ENCODE peak calls at places on chromosomes 7 and 10, in five cellular contexts. J is CD8-positive, alpha-beta T cell; X is SK-N-SH; A is lung; S is ovary. Z is an unnamed sample.

GRCh38 chr7:64619705-64620104 is 46.2 kb upstream of the ZNF107 start:
- DNase-seq in J (no peak), A (no peak), X (no peak), S (no peak), Z (no peak)

GRCh38 chr7:71220210-71220695 is 88.3 kb downstream of the GALNT17 start:
- DNase-seq in X (no peak), A (no peak), S (peak; percentile 72), J (no peak), Z (no peak)

GRCh38 chr7:50197547-50197946 is 104.5 kb upstream of the ZPBP start:
- DNase-seq in J (peak; percentile 36), X (no peak), A (no peak), S (no peak), Z (no peak)

GRCh38 chr7:94414481-94414880 is 19.8 kb downstream of the COL1A2 start:
- DNase-seq in S (no peak), X (no peak), J (no peak), A (no peak), Z (no peak)

GRCh38 chr7:139808401-139808800 is 20.7 kb upstream of the TBXAS1 start:
- DNase-seq in X (no peak), A (no peak), S (no peak), J (no peak), Z (no peak)

GRCh38 chr10:24706479-24707118 is 17.1 kb downstream of the ARHGAP21 start:
- DNase-seq in J (peak; percentile 18), X (peak; percentile 42), S (no peak), A (no peak), Z (no peak)

GRCh38 chr7:139358541-139359365 is 941 bp upstream of the LUC7L2 start:
- DNase-seq in S (no peak), X (peak; percentile 68), J (peak; percentile 24), A (no peak), Z (peak; percentile 56)

GRCh38 chr10:109933984-109934565 is 10.8 kb upstream of the XPNPEP1 start:
- DNase-seq in A (no peak), X (no peak), J (peak; percentile 51), S (no peak), Z (no peak)

GRCh38 chr10:131149111-131149510 is 162.4 kb downstream of the TCERG1L start:
- DNase-seq in X (no peak), S (no peak), J (no peak), A (no peak), Z (no peak)

GRCh38 chr10:124577651-124578050 is 116.0 kb downstream of the LHPP start:
- DNase-seq in J (no peak), X (no peak), S (no peak), A (no peak), Z (no peak)

GRCh38 chr7:37957236-37957970 is 37.0 kb downstream of the EPDR1 start:
- DNase-seq in X (no peak), J (no peak), A (no peak), S (no peak), Z (no peak)

DNA sequence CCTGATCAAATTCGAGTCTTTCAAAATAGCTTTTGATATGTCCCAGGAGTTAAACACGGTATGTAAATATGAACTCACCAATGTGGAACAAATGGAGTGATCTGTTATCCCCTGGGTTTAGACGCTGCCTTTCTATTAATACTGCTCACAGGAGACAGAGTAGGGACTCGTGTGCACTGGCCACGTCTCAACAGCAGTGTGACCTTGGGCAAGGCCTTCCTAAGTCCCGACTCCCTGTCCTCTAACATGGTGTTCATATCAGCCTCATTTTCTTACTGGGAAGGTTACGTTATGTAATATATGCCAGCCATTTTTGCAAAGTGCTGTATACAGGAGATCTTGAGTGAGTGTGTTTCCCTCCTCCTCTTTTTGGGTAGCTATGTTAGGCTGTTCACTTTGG is 1.8 kb downstream of the WDR37 start:
- DNase-seq in J (no peak), A (no peak), X (no peak), S (no peak), Z (no peak)
- H3K4me3 ChIP-seq in J (peak overlapping the region; percentile 87), A (no peak overlapping the region), X (no peak overlapping the region), S (no peak overlapping the region), Z (no peak overlapping the region)

DNA sequence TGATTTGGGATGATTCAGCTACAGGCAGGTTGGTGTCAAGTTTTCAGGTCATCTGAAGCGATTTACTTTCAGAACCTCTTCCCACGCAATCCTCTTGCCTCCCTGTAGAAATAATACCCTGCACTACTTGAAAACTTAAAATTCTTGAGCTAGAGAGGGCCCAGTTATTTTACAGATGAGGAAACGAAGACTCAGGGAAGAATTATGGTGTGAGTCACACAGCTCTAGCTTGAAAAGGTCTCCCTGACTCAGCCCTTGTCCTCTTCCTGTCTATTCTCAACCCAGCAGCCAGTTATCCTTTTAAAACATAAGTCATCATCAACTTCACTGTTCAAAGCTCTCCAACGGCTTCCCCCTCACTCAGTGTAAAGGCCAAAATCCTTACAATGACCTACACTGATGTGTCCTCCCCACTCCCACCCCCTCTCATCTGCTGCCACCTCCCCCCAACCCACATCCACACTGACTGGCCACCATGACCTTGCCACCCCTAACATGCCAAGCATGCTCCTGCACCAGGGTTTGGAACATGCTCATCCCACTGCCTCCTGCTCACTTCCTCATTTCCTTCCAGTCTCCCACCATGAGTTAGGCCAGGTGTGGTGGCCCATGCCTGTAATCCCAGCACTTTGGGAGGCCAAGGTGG is 3.4 kb downstream of the DNMBP start:
- DNase-seq in A (no peak), S (no peak), J (no peak), X (no peak), Z (no peak)
- H3K27ac ChIP-seq in A (peak overlapping the region; percentile 4), S (peak overlapping the region; percentile 27), J (no peak overlapping the region), X (peak overlapping the region; percentile 99), Z (peak overlapping the region; percentile 91)

GRCh38 chr7:112362796-112363195 is 87.5 kb upstream of the IFRD1 start:
- DNase-seq in A (peak; percentile 42), S (no peak), J (no peak), X (no peak), Z (no peak)
- H3K4me3 ChIP-seq in A (no peak overlapping the region), S (no peak overlapping the region), J (no peak overlapping the region), X (no peak overlapping the region), Z (no peak overlapping the region)

GRCh38 chr10:114168450-114169009 is 5.5 kb downstream of the CCDC186 start:
- DNase-seq in X (no peak), A (no peak), S (no peak), J (no peak), Z (no peak)
- H3K27ac ChIP-seq in X (no peak overlapping the region), A (no peak overlapping the region), S (no peak overlapping the region), J (no peak overlapping the region), Z (no peak overlapping the region)

GRCh38 chr10:132300582-132300981 is 7.2 kb downstream of the STK32C start:
- DNase-seq in J (no peak), A (no peak), S (no peak), X (peak; percentile 51), Z (no peak)

GRCh38 chr10:132301371-132302330 is 6.1 kb downstream of the STK32C start:
- DNase-seq in A (no peak), S (no peak), J (no peak), X (no peak), Z (no peak)

GRCh38 chr10:132303361-132304115 is 4.2 kb downstream of the STK32C start:
- DNase-seq in X (no peak), S (no peak), J (no peak), A (no peak), Z (no peak)

GRCh38 chr10:132302911-132303310 is 4.8 kb downstream of the STK32C start:
- DNase-seq in A (no peak), J (no peak), S (no peak), X (no peak), Z (no peak)

GRCh38 chr10:132302421-132302820 is 5.3 kb downstream of the STK32C start:
- DNase-seq in S (no peak), X (no peak), J (no peak), A (no peak), Z (no peak)
- H3K4me3 ChIP-seq in S (no peak overlapping the region), X (no peak overlapping the region), J (no peak overlapping the region), A (no peak overlapping the region), Z (no peak overlapping the region)

DNA sequence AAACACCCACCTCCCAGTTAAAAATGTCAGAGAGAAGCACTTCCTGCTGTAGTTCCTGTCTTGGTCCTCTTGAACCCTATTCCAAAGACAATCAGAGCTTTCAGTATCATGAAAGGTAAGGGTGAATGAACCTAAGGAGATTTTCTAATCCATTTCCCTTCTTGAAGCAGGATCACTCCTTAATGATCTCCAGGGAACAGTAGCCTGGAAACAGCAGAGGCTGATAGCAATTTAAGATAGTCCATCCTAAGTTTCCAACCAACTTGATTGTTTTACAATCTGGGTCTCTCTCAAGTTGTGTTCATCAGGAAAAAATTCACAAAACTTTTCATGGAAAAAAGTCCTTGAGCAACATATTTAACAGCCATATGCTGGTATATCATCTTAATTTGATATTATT is 273.6 kb downstream of the NEBL start:
- DNase-seq in J (no peak), S (no peak), X (no peak), A (no peak), Z (no peak)
- H3K27ac ChIP-seq in J (no peak overlapping the region), S (no peak overlapping the region), X (no peak overlapping the region), A (no peak overlapping the region), Z (no peak overlapping the region)

DNA sequence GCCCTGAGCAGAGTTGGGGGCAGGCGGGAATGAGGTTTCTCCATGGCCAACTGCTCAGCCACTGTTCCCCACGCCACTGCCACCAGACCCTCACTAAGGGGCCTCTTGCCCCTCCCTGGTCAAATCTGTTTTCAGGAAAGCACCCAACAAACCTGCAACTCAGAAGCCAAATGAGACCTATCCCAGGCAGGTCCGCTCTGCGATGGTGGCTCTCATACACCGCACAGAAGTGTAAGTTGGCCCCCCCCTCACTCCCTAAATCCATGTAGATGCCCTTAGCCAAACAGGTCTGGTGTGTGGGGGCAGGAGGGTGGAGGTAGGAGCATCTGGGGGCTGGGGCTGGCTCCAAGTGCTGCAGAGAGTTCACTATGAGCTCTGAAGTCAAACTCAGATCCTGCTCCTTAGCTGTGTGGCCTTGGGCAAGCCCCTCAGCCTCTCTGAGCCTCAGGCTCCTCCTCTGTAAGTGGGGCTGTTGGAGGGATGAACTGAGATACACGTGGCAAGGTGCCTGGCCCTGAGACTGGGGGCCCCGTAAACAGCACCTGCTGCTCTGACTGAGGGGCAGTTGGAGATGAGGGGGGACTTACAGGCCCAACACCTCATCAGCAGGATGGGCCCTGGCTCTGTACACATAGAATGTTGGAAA is 1.1 kb downstream of the MMRN2 start:
- DNase-seq in X (no peak), A (no peak), S (no peak), J (no peak), Z (no peak)
- H3K4me3 ChIP-seq in X (no peak overlapping the region), A (peak overlapping the region; percentile 43), S (peak overlapping the region; percentile 7), J (no peak overlapping the region), Z (peak overlapping the region; percentile 54)

Z was measured in esophagus squamous epithelium.